ENCODE peak calls at places on chromosomes 7 and 10, in five cellular contexts. A is ovary, P is esophagus squamous epithelium, G is prostate gland, Z is body of pancreas. T is an unnamed sample.

GRCh38 chr10:18158698-18159342 is 18.6 kb downstream of the CACNB2 start:
- DNase-seq in A (no peak), P (no peak), G (no peak), Z (no peak), T (no peak)

GRCh38 chr10:49610015-49610734 is at the start of gene SLC18A3:
- DNase-seq in A (no peak), P (no peak), G (no peak), Z (no peak), T (no peak)

GRCh38 chr7:12685550-12685949 is 1.9 kb upstream of the ARL4A start:
- DNase-seq in A (peak), P (no peak), G (no peak), Z (peak), T (peak)

GRCh38 chr7:91164948-91165845 is 99.0 kb upstream of the FZD1 start:
- DNase-seq in A (no peak), P (no peak), G (no peak), Z (peak), T (no peak)

GRCh38 chr7:142873281-142873784 is 12.2 kb downstream of the TRPV6 start:
- DNase-seq in A (no peak), P (no peak), G (no peak), Z (no peak), T (peak)

GRCh38 chr7:94179466-94179865 is 175.3 kb upstream of the BET1 start:
- DNase-seq in A (no peak), P (no peak), G (no peak), Z (no peak), T (no peak)

GRCh38 chr7:140067052-140067451 is 4.3 kb upstream of the PARP12 start:
- DNase-seq in A (no peak), P (no peak), G (no peak), Z (no peak), T (no peak)

GRCh38 chr10:123445336-123445735 is 220.8 kb upstream of the GPR26 start:
- DNase-seq in A (no peak), P (no peak), G (no peak), Z (no peak), T (no peak)

GRCh38 chr10:105742184-105742583 is 1101.1 kb downstream of the SORCS3 start:
- DNase-seq in A (no peak), P (no peak), G (no peak), Z (peak), T (no peak)

GRCh38 chr7:17640730-17641377 is 299.4 kb downstream of the SNX13 start:
- DNase-seq in A (peak), P (no peak), G (no peak), Z (peak), T (peak)

GRCh38 chr7:142355328-142355727 is 97.5 kb upstream of the PRSS58 start:
- DNase-seq in A (no peak), P (no peak), G (no peak), Z (no peak), T (no peak)

GRCh38 chr10:113313048-113313611 is 239.7 kb upstream of the HABP2 start:
- DNase-seq in A (no peak), P (no peak), G (no peak), Z (no peak), T (no peak)

GRCh38 chr10:123142701-123143161 is 5.2 kb upstream of the HMX2 start:
- DNase-seq in A (no peak), P (no peak), G (no peak), Z (no peak), T (no peak)

GRCh38 chr7:34823650-34824258 is 165.7 kb downstream of the NPSR1 start:
- DNase-seq in A (peak), P (no peak), G (peak), Z (peak), T (peak)

GRCh38 chr10:120012566-120012965 is 120.0 kb downstream of the SEC23IP start:
- DNase-seq in A (no peak), P (no peak), G (no peak), Z (no peak), T (no peak)

GRCh38 chr10:118943253-118943652 is 86.3 kb upstream of the NANOS1 start:
- DNase-seq in A (no peak), P (no peak), G (no peak), Z (no peak), T (no peak)

GRCh38 chr7:25031007-25031406 is 51.0 kb upstream of the OSBPL3 start:
- DNase-seq in A (no peak), P (peak), G (no peak), Z (no peak), T (no peak)

GRCh38 chr7:130151591-130152269 is 53.5 kb downstream of the TMEM209 start:
- DNase-seq in A (no peak), P (no peak), G (no peak), Z (no peak), T (no peak)

GRCh38 chr10:84329094-84329611 is 764 bp downstream of the CCSER2 start:
- DNase-seq in A (no peak), P (no peak), G (no peak), Z (peak), T (no peak)

GRCh38 chr7:38070718-38071117 is 107.3 kb upstream of the STARD3NL start:
- DNase-seq in A (peak), P (no peak), G (no peak), Z (peak), T (no peak)

GRCh38 chr10:15558136-15558535 is 161.6 kb downstream of the ITGA8 start:
- DNase-seq in A (no peak), P (no peak), G (no peak), Z (no peak), T (no peak)

GRCh38 chr10:774223-774622 is 84.8 kb upstream of the DIP2C start:
- DNase-seq in A (no peak), P (no peak), G (no peak), Z (no peak), T (no peak)

GRCh38 chr7:101588131-101588935 is 40.8 kb downstream of the MYL10 start:
- DNase-seq in A (no peak), P (no peak), G (no peak), Z (no peak), T (no peak)
- TF ChIP-seq POLR2A in A (no peak), P (no peak), G (no peak), Z (no peak), T (no peak)

GRCh38 chr10:69056129-69056528 is 31.8 kb upstream of the SRGN start:
- DNase-seq in A (no peak), P (no peak), G (no peak), Z (peak), T (no peak)
- TF ChIP-seq POLR2A in A (no peak), P (no peak), G (no peak), Z (no peak), T (no peak)

GRCh38 chr10:92693534-92693893 is 3.8 kb downstream of the HHEX start:
- DNase-seq in A (no peak), P (no peak), G (no peak), Z (no peak), T (no peak)

GRCh38 chr10:92692697-92693533 is 3.2 kb downstream of the HHEX start:
- DNase-seq in A (no peak), P (no peak), G (no peak), Z (no peak), T (no peak)

GRCh38 chr10:92697663-92698511 is 8.1 kb downstream of the HHEX start:
- DNase-seq in A (no peak), P (no peak), G (no peak), Z (no peak), T (no peak)

GRCh38 chr10:92696606-92697383 is 7.0 kb downstream of the HHEX start:
- DNase-seq in A (no peak), P (no peak), G (no peak), Z (no peak), T (no peak)

GRCh38 chr10:92695679-92696605 is 6.2 kb downstream of the HHEX start:
- DNase-seq in A (peak), P (no peak), G (no peak), Z (peak), T (peak)
- TF ChIP-seq POLR2A in A (no peak), P (no peak), G (no peak), Z (peak), T (no peak)

GRCh38 chr7:121034929-121035328 is 46.4 kb downstream of the CPED1 start:
- DNase-seq in A (no peak), P (no peak), G (no peak), Z (no peak), T (no peak)
- TF ChIP-seq POLR2A in A (no peak), P (no peak), G (no peak), Z (no peak), T (no peak)

DNA sequence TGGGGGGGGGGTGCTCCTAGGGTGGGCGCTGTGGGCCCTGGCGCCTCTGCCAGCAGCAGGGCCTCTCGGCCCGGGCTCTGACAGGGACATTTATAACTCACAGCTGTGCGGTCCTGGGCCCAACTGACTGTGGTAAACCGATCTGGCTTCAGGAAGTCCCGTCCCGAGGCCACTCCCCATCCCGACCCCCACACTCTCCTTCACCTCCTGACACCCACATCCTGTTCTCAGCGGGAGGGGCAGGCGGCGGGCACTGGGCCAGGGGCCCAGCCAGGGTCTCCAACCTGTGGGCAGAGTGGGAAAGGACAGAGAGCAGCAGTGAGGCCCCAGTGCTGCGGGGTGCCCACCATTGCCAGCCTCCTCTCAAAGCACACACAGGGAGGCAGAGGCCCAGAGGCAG is 69.1 kb downstream of the ZMIZ1 start:
- DNase-seq in A (peak), P (no peak), G (no peak), Z (peak), T (no peak)
- TF ChIP-seq POLR2A in A (no peak), P (no peak), G (no peak), Z (no peak), T (no peak)

T was measured in thyroid gland.